ENCODE peak calls at places on chromosomes 2 and 18, in six cellular contexts. K is GM12892, O is GM12878, B is K562, E is HepG2, Q is H1. M is an unnamed sample.

GRCh38 chr2:167608487-167608886 is 638.9 kb downstream of the STK39 start:
- DNase-seq in K (no peak), E (no peak), O (no peak), Q (no peak), B (no peak), M (no peak)

GRCh38 chr18:13597068-13597467 is 129.3 kb downstream of the FAM210A start:
- DNase-seq in E (no peak), Q (no peak), B (no peak), K (no peak), O (no peak), M (no peak)

GRCh38 chr2:71306762-71307161 is 24.8 kb upstream of the ZNF638 start:
- DNase-seq in Q (no peak), B (no peak), O (no peak), E (no peak), K (no peak), M (no peak)

GRCh38 chr2:189142893-189143759 is 36.4 kb downstream of the COL5A2 start:
- DNase-seq in K (peak), Q (peak), E (peak), B (peak), O (peak), M (peak)

GRCh38 chr2:40606862-40607261 is 155.0 kb upstream of the SLC8A1 start:
- DNase-seq in B (no peak), K (no peak), E (no peak), O (no peak), Q (no peak), M (no peak)

GRCh38 chr2:102737435-102737834 is 24.4 kb upstream of the TMEM182 start:
- DNase-seq in O (no peak), Q (no peak), K (no peak), B (peak), E (no peak), M (no peak)

GRCh38 chr2:57693177-57693576 is 353.4 kb upstream of the VRK2 start:
- DNase-seq in K (no peak), E (no peak), O (no peak), B (no peak), Q (no peak), M (no peak)

GRCh38 chr2:213306320-213306942 is 22.2 kb downstream of the SPAG16 start:
- DNase-seq in E (no peak), K (no peak), B (no peak), Q (no peak), O (no peak), M (no peak)

GRCh38 chr2:96506016-96506906 is 1.1 kb upstream of the NEURL3 start:
- DNase-seq in E (no peak), K (no peak), Q (no peak), O (no peak), B (no peak), M (no peak)

GRCh38 chr2:30979822-30980245 is 158.4 kb downstream of the GALNT14 start:
- DNase-seq in O (no peak), Q (no peak), K (no peak), B (no peak), E (no peak), M (no peak)

GRCh38 chr2:208268553-208268952 is 2.5 kb downstream of the PIKFYVE start:
- DNase-seq in E (no peak), B (no peak), O (no peak), K (no peak), Q (no peak), M (no peak)

GRCh38 chr2:109563294-109563693 is 50.5 kb downstream of the SEPTIN10 start:
- DNase-seq in Q (no peak), B (no peak), K (no peak), O (no peak), E (no peak), M (no peak)

GRCh38 chr18:57443716-57444115 is 8.5 kb downstream of the ONECUT2 start:
- DNase-seq in K (no peak), Q (no peak), E (peak), O (no peak), B (no peak), M (no peak)

GRCh38 chr2:205546417-205546816 is 135.9 kb upstream of the NRP2 start:
- DNase-seq in E (no peak), Q (no peak), K (no peak), O (no peak), B (no peak), M (no peak)

GRCh38 chr18:27762054-27762453 is 414.9 kb downstream of the CDH2 start:
- DNase-seq in K (no peak), E (no peak), Q (no peak), O (no peak), B (no peak), M (no peak)

GRCh38 chr2:29024882-29025430 is 43.9 kb downstream of the TOGARAM2 start:
- DNase-seq in O (no peak), Q (no peak), E (no peak), B (no peak), K (no peak), M (no peak)

GRCh38 chr2:60570281-60570680 is 16.8 kb upstream of the BCL11A start:
- DNase-seq in E (no peak), O (no peak), Q (no peak), K (no peak), B (no peak), M (no peak)

GRCh38 chr2:60565472-60565871 is 12.0 kb upstream of the BCL11A start:
- DNase-seq in O (no peak), Q (no peak), E (peak), B (peak), K (no peak), M (no peak)

GRCh38 chr2:60569680-60570111 is 16.2 kb upstream of the BCL11A start:
- DNase-seq in K (no peak), E (no peak), O (no peak), B (no peak), Q (no peak), M (no peak)

GRCh38 chr2:60567919-60568874 is 14.7 kb upstream of the BCL11A start:
- DNase-seq in O (no peak), K (no peak), B (no peak), E (no peak), Q (no peak), M (no peak)

DNA sequence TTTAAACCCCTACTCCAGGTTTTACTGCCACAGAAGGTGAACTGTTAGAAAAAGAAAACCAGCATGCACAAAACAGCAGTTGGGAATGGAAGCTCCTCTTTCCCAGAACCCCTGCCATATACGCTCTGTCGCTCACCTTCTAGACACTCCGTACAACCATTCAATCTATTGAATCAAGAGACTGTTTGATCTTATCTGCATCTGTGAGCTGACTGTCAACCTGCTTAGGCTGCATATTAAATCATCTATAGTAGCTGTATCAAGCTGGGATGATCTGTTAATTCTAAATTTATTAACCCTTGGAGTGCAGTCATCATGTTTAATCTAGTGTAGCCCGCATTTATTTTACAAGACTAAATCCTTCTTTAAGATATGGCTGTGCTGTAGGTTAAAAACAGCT is 13.6 kb upstream of the BCL11A start:
- DNase-seq in Q (no peak), B (no peak), E (no peak), O (no peak), K (no peak), M (no peak)
- TF ChIP-seq TAF1 in Q (no peak), B (no peak), E (no peak), O (no peak), K (no peak), M (no peak)

GRCh38 chr2:19358242-19359020 is at the start of gene OSR1:
- DNase-seq in O (no peak), Q (no peak), B (no peak), E (peak), K (no peak), M (no peak)
- TF ChIP-seq POLR2A in O (no peak), Q (peak), B (no peak), E (no peak), K (no peak), M (no peak)

GRCh38 chr2:23375448-23375847 is 9.5 kb upstream of the KLHL29 start:
- DNase-seq in Q (no peak), B (peak), O (no peak), K (no peak), E (no peak), M (no peak)
- TF ChIP-seq TAF1 in Q (no peak), B (no peak), O (no peak), K (no peak), E (no peak), M (no peak)

GRCh38 chr18:22286576-22286975 is 117.2 kb downstream of the GATA6 start:
- DNase-seq in K (no peak), Q (no peak), B (no peak), E (no peak), O (no peak), M (no peak)
- TF ChIP-seq POLR2A in K (no peak), Q (no peak), B (no peak), E (no peak), O (no peak), M (no peak)